ENCODE peak calls at places on chromosomes 3 and 15, in five cellular contexts. F is astrocyte of the spinal cord; J is heart left ventricle; X is GM23338; U is CD8-positive, alpha-beta memory T cell. B is an unnamed sample.

GRCh38 chr15:44097552-44097951 is 97.5 kb downstream of the FRMD5 start:
- DNase-seq in J (no peak), U (no peak), F (no peak), X (no peak), B (no peak)

GRCh38 chr3:173653781-173654180 is 256.2 kb downstream of the NLGN1 start:
- DNase-seq in X (no peak), U (no peak), J (no peak), F (no peak), B (no peak)

GRCh38 chr3:138195491-138195890 is 8.4 kb downstream of the ARMC8 start:
- DNase-seq in X (no peak), U (no peak), J (no peak), F (no peak), B (no peak)

GRCh38 chr15:48414015-48414414 is 82.8 kb downstream of the DUT start:
- DNase-seq in U (no peak), X (no peak), J (no peak), F (peak; percentile 63), B (peak; percentile 65)

GRCh38 chr3:143124683-143125520 is 5.3 kb downstream of the CHST2 start:
- DNase-seq in F (no peak), U (peak; percentile 6), J (no peak), X (no peak), B (no peak)

GRCh38 chr15:58369261-58369699 is 62.5 kb upstream of the LIPC start:
- DNase-seq in U (peak; percentile 49), F (peak; percentile 71), J (no peak), X (no peak), B (no peak)

GRCh38 chr3:160184655-160185054 is 40.6 kb upstream of the C3orf80 start:
- DNase-seq in F (peak; percentile 36), U (no peak), J (no peak), X (no peak), B (no peak)

GRCh38 chr15:101162701-101163483 is 89.0 kb downstream of the CHSY1 start:
- DNase-seq in J (peak; percentile 83), X (no peak), U (no peak), F (no peak), B (no peak)

GRCh38 chr15:50764331-50765201 is 940 bp downstream of the SPPL2A start:
- DNase-seq in F (peak; percentile 33), X (no peak), J (no peak), U (peak; percentile 11), B (no peak)

GRCh38 chr3:117788086-117788485 is 1078.5 kb downstream of the TUSC7 start:
- DNase-seq in X (peak; percentile 44), F (peak; percentile 90), J (no peak), U (no peak), B (peak; percentile 98)

GRCh38 chr3:97793415-97794019 is 28.3 kb upstream of the CRYBG3 start:
- DNase-seq in U (peak; percentile 51), X (peak; percentile 73), F (peak; percentile 59), J (no peak), B (peak; percentile 8)

GRCh38 chr3:107117922-107118576 is 259.2 kb upstream of the CCDC54 start:
- DNase-seq in U (no peak), X (peak; percentile 86), J (peak; percentile 31), F (peak; percentile 87), B (peak; percentile 64)

GRCh38 chr3:47404955-47405790 is 24.4 kb downstream of the PTPN23 start:
- DNase-seq in U (no peak), J (no peak), F (peak; percentile 64), X (no peak), B (no peak)

GRCh38 chr3:64224826-64225606 is at the start of gene PRICKLE2:
- DNase-seq in U (no peak), F (peak; percentile 91), J (peak; percentile 80), X (peak; percentile 86), B (peak; percentile 76)

GRCh38 chr3:127264292-127264691 is 23.6 kb downstream of the PRR20G start:
- DNase-seq in U (no peak), X (no peak), J (no peak), F (no peak), B (no peak)

GRCh38 chr3:171116365-171116764 is 89.8 kb upstream of the SLC2A2 start:
- DNase-seq in X (no peak), F (peak; percentile 24), J (no peak), U (no peak), B (no peak)

GRCh38 chr15:50176869-50177268 is 5.1 kb upstream of the SLC27A2 start:
- DNase-seq in F (no peak), U (no peak), X (no peak), J (no peak), B (no peak)

GRCh38 chr3:13767030-13767429 is 112.8 kb downstream of the WNT7A start:
- DNase-seq in F (no peak), J (no peak), X (no peak), U (no peak), B (no peak)

GRCh38 chr3:197305854-197306253 is 7.4 kb upstream of the DLG1 start:
- DNase-seq in J (no peak), F (peak; percentile 82), U (peak; percentile 29), X (no peak), B (peak; percentile 56)

GRCh38 chr3:37922721-37923575 is 61.3 kb downstream of the CTDSPL start:
- DNase-seq in U (no peak), J (no peak), X (no peak), F (peak; percentile 50), B (no peak)

GRCh38 chr3:127089487-127090145 is 103.3 kb upstream of the PRR23E start:
- DNase-seq in X (no peak), U (no peak), F (peak; percentile 5), J (peak; percentile 30), B (peak; percentile 56)

GRCh38 chr3:122364508-122364907 is 18.5 kb downstream of the MIX23 start:
- DNase-seq in F (no peak), J (no peak), X (no peak), U (no peak), B (no peak)

GRCh38 chr3:25585361-25586166 is 79.1 kb downstream of the TOP2B start:
- DNase-seq in X (no peak), U (no peak), J (no peak), F (peak; percentile 25), B (no peak)

DNA sequence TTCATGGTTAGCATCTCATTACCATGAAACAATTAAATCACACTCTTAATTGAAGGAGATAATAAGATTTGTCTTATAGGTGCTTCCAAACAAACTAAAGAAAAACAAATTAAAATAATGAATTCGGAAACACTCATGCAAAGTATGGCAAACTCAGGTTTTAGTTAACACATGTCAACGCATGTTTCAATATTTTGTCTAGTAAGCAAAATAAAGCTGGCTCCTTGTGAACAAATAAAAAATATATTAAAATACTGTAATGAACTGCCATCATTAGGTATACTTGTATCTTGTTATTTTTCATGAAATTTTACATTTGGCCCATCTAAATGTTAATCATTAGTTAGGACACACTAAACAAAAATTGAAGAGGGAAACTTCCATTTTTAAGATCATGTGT is 519.2 kb downstream of the MECOM start:
- DNase-seq in F (no peak), X (no peak), J (no peak), U (no peak), B (no peak)
- H3K4me3 ChIP-seq in F (peak overlapping the region; percentile 1), X (no peak overlapping the region), J (peak overlapping the region; percentile 64), U (no peak overlapping the region), B (no peak overlapping the region)

GRCh38 chr3:104178695-104179094 is 1188.0 kb upstream of the ALCAM start:
- DNase-seq in X (no peak), F (no peak), U (no peak), J (no peak), B (no peak)

GRCh38 chr3:104180906-104181305 is 1185.8 kb upstream of the ALCAM start:
- DNase-seq in F (peak; percentile 58), U (no peak), J (no peak), X (no peak), B (no peak)

DNA sequence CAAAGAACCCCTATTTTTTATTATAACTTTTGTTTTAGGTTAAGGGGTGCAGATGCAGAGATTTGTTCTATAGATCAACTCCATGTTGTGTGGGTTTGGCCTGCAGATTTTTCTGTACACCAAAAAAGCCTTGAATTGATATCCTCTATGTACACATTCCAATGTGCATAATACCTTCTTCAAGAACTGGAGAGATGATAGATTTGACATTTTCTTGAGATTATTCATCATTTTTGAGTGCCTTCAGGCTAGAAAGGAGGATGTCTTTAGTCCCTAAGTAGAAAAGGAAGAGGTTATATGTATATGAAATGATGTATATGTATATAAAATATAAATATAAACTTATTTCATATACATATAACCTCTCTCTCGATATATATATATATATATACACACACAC is 1190.0 kb upstream of the ALCAM start:
- DNase-seq in J (no peak), X (no peak), F (no peak), U (no peak), B (no peak)
- H3K4me3 ChIP-seq in J (no peak overlapping the region), X (no peak overlapping the region), F (no peak overlapping the region), U (no peak overlapping the region), B (no peak overlapping the region)

GRCh38 chr3:56781762-56782161 is 20.0 kb downstream of the ARHGEF3 start:
- DNase-seq in X (no peak), U (no peak), J (no peak), F (no peak), B (no peak)
- H3K4me3 ChIP-seq in X (no peak overlapping the region), U (no peak overlapping the region), J (no peak overlapping the region), F (no peak overlapping the region), B (no peak overlapping the region)

GRCh38 chr15:27238209-27238608 is 267.2 kb downstream of the GABRG3 start:
- DNase-seq in J (no peak), F (no peak), X (peak; percentile 55), U (no peak), B (no peak)
- H3K4me3 ChIP-seq in J (no peak overlapping the region), F (no peak overlapping the region), X (no peak overlapping the region), U (no peak overlapping the region), B (no peak overlapping the region)

GRCh38 chr3:33660035-33660434 is 58.0 kb downstream of the CLASP2 start:
- DNase-seq in F (peak; percentile 33), X (no peak), U (no peak), J (no peak), B (no peak)
- H3K4me3 ChIP-seq in F (no peak overlapping the region), X (peak overlapping the region; percentile 44), U (peak overlapping the region; percentile 35), J (peak overlapping the region; percentile 59), B (peak overlapping the region; percentile 41)

DNA sequence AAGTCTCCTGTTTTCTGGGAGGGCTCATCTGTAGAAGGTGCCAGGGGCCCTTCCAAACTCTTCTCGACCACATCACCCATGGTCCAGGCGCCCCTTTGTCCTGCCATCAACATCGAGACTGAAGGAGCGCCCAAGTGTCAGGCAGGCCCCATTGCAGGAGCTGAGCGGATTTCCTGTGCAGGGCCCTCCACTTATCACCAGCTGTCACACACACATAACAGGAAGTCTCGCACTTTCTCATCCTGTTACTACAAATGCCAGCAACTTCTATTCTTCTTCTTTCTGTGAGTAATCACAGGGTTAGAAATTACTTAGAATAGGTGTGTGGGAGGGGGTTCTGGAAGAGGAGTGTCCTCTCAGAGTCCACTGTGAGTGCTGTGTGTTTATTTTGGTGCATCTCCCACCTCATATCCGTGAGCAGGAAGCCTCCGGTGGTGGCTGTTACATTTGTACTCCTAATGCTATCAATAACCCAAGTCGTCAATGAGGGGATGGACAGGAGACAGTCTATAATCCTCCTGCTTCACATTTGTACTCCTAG is at the start of gene KLHL6:
- DNase-seq in X (no peak), F (no peak), U (peak; percentile 75), J (peak; percentile 64), B (no peak)
- H3K4me3 ChIP-seq in X (no peak within 1 kb of the TSS), F (no peak within 1 kb of the TSS), U (peak within 1 kb of the TSS; percentile 69), J (peak within 1 kb of the TSS; percentile 37), B (no peak within 1 kb of the TSS)

DNA sequence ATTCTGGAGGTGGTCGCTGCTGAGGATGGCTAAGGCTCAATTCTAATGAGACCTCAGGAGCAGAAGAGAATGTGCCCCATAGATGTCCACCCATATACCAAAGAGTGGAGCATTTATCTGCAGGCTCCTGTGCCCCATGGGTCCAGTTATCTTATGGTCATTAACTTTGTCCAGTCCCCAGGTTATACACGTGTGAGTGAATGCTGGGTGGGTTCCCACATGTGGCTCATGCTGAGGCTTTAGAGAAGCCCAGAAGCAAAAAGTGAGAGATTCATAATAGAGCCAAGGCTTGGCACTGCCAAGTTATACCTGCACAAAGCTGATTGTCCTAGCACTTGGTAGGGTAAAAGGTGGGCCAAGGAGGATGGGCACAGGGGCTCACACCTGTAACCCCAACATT is 30.0 kb upstream of the MINAR1 start:
- DNase-seq in X (no peak), F (no peak), J (no peak), U (no peak), B (no peak)
- H3K4me3 ChIP-seq in X (no peak overlapping the region), F (no peak overlapping the region), J (no peak overlapping the region), U (no peak overlapping the region), B (no peak overlapping the region)